ENCODE peak calls at places on chromosomes 12 and 14, in five cellular contexts. R is ascending aorta, H is pancreas, J is left ventricle myocardium inferior, S is Panc1. C is an unnamed sample. For H3K4me1, the result is how much of the 10 kb centered on the place peaks cover.

GRCh38 chr12:52007158-52007921 is 594 bp downstream of the TAMALIN start:
- DNase-seq in R (peak), S (no peak), H (peak), J (peak), C (no peak)

GRCh38 chr12:64522316-64522715 is 70.4 kb downstream of the TBK1 start:
- DNase-seq in S (no peak), R (no peak), H (no peak), J (no peak), C (no peak)

GRCh38 chr14:36315159-36315853 is 5.1 kb downstream of the MBIP start:
- DNase-seq in H (no peak), R (no peak), J (no peak), S (no peak), C (no peak)

GRCh38 chr14:106318700-106319099 is 792.3 kb downstream of the TMEM121 start:
- DNase-seq in J (no peak), S (no peak), H (no peak), R (no peak), C (no peak)

GRCh38 chr12:120584343-120585149 is 3.3 kb upstream of the POP5 start:
- DNase-seq in H (peak), S (no peak), J (peak), R (peak), C (no peak)

GRCh38 chr12:52836042-52836466 is 1.9 kb upstream of the KRT79 start:
- DNase-seq in H (no peak), J (no peak), S (no peak), R (no peak), C (no peak)

GRCh38 chr12:70645494-70646317 is 8.5 kb upstream of the PTPRB start:
- DNase-seq in R (peak), S (peak), J (peak), H (peak), C (no peak)

GRCh38 chr14:60161176-60162107 is 3.8 kb downstream of the DHRS7 start:
- DNase-seq in H (no peak), S (no peak), J (no peak), R (peak), C (no peak)

GRCh38 chr12:91818236-91819131 is 327.2 kb downstream of the BTG1 start:
- DNase-seq in S (no peak), J (no peak), R (no peak), H (no peak), C (no peak)

GRCh38 chr14:90815817-90816662 is at the start of gene TTC7B:
- DNase-seq in S (no peak), H (peak), J (peak), R (no peak), C (no peak)

GRCh38 chr12:269216-269615 is 6.6 kb upstream of the SLC6A13 start:
- DNase-seq in H (no peak), J (no peak), S (no peak), R (no peak), C (no peak)

GRCh38 chr14:73715707-73716106 is 1.5 kb upstream of the PNMA1 start:
- DNase-seq in R (no peak), S (no peak), H (no peak), J (no peak), C (no peak)

GRCh38 chr14:104876251-104876699 is 11.2 kb downstream of the CEP170B start:
- DNase-seq in J (no peak), R (no peak), S (no peak), H (no peak), C (no peak)

GRCh38 chr12:3913278-3913677 is 40.1 kb upstream of the PARP11 start:
- DNase-seq in J (no peak), H (no peak), S (no peak), R (no peak), C (no peak)

GRCh38 chr14:98298481-98299227 is 973.3 kb downstream of the BCL11B start:
- DNase-seq in H (no peak), J (no peak), R (no peak), S (no peak), C (no peak)

GRCh38 chr14:83473416-83473815 is 1939.8 kb upstream of the SEL1L start:
- DNase-seq in J (no peak), S (no peak), R (no peak), H (no peak), C (no peak)

GRCh38 chr14:89624500-89625156 is 207.6 kb upstream of the FOXN3 start:
- DNase-seq in J (no peak), S (no peak), H (no peak), R (no peak), C (no peak)

GRCh38 chr12:76201316-76201715 is 116.8 kb upstream of the NAP1L1 start:
- DNase-seq in S (no peak), H (no peak), R (no peak), J (no peak), C (no peak)

GRCh38 chr14:28681681-28682080 is 84.9 kb upstream of the FOXG1 start:
- DNase-seq in H (no peak), S (no peak), J (no peak), R (no peak), C (no peak)

GRCh38 chr14:26867171-26867757 is 269.4 kb upstream of the NOVA1 start:
- DNase-seq in H (peak), S (peak), J (no peak), R (no peak), C (no peak)

GRCh38 chr12:3362751-3363150 is 128.3 kb upstream of the PRMT8 start:
- DNase-seq in H (no peak), R (peak), J (no peak), S (no peak), C (peak)

GRCh38 chr12:43882578-43883178 is 46.8 kb downstream of the TMEM117 start:
- DNase-seq in J (no peak), S (peak), R (no peak), H (no peak), C (no peak)

GRCh38 chr14:100533647-100534485 is 53.4 kb downstream of the BEGAIN start:
- DNase-seq in S (no peak), R (peak), H (peak), J (peak), C (peak)

GRCh38 chr12:121792607-121793500 is 634 bp downstream of the RHOF start:
- DNase-seq in J (peak), H (no peak), R (no peak), S (no peak), C (no peak)

GRCh38 chr14:105855893-105856675 is 329.7 kb downstream of the TMEM121 start:
- DNase-seq in H (no peak), J (peak), R (no peak), S (no peak), C (peak)

GRCh38 chr14:70052990-70053389 is 135.8 kb downstream of the SLC8A3 start:
- DNase-seq in J (no peak), R (no peak), S (no peak), H (no peak), C (no peak)

GRCh38 chr12:79782197-79782890 is 91.6 kb upstream of the PAWR start:
- DNase-seq in R (no peak), H (no peak), S (no peak), J (no peak), C (no peak)

GRCh38 chr14:54364555-54365415 is 32.0 kb upstream of the CDKN3 start:
- DNase-seq in J (peak), R (peak), S (no peak), H (no peak), C (peak)

GRCh38 chr14:77141592-77142288 is at the start of gene ZDHHC22:
- DNase-seq in S (no peak), J (no peak), R (no peak), H (no peak), C (no peak)

GRCh38 chr12:46131729-46132128 is 137.1 kb downstream of the SLC38A1 start:
- DNase-seq in S (no peak), J (no peak), R (no peak), H (no peak), C (no peak)

GRCh38 chr12:54417712-54418440 is 1.2 kb downstream of the ITGA5 start:
- DNase-seq in J (no peak), R (no peak), H (no peak), S (no peak), C (peak)

DNA sequence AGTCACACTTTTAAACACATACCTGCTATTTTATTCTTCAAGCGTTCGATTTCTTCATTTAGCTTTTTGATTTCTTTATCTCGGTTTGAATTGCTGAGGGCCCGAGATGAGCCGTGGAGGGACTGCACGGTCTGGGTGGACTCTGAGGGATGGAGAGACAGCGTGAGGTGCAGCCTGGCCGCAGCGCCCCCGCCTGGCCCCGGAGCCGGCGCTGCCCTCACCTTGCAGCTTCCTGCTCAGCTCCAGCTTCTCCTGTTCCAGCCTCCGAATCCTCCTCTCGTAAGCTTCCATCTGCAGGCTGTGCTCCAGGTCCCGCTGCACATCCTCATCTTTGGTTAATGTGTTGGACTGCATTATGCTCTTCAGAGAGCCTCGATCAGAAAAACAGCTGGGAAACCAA is 53.2 kb downstream of the AMN start:
- DNase-seq in R (no peak), J (no peak), H (no peak), S (no peak), C (no peak)
- TF ChIP-seq CTCF in R (no peak), J (no peak), H (no peak), S (no peak), C (no peak)

GRCh38 chr14:69044296-69044695 is 65.2 kb upstream of the ACTN1 start:
- DNase-seq in H (no peak), S (no peak), J (no peak), R (no peak), C (no peak)
- H3K4me1 ChIP-seq in H (under half), S (under half), J (half or more), R (half or more), C (half or more)

GRCh38 chr14:52042371-52043037 is 26.4 kb downstream of the NID2 start:
- DNase-seq in H (no peak), R (no peak), S (no peak), J (no peak), C (no peak)

GRCh38 chr14:52043690-52044089 is 25.2 kb downstream of the NID2 start:
- DNase-seq in S (no peak), H (no peak), J (no peak), R (no peak), C (no peak)

GRCh38 chr14:52040598-52040997 is 28.3 kb downstream of the NID2 start:
- DNase-seq in H (no peak), J (no peak), R (no peak), S (no peak), C (no peak)

GRCh38 chr14:52044791-52045522 is 23.9 kb downstream of the NID2 start:
- DNase-seq in H (peak), S (peak), J (no peak), R (peak), C (no peak)

DNA sequence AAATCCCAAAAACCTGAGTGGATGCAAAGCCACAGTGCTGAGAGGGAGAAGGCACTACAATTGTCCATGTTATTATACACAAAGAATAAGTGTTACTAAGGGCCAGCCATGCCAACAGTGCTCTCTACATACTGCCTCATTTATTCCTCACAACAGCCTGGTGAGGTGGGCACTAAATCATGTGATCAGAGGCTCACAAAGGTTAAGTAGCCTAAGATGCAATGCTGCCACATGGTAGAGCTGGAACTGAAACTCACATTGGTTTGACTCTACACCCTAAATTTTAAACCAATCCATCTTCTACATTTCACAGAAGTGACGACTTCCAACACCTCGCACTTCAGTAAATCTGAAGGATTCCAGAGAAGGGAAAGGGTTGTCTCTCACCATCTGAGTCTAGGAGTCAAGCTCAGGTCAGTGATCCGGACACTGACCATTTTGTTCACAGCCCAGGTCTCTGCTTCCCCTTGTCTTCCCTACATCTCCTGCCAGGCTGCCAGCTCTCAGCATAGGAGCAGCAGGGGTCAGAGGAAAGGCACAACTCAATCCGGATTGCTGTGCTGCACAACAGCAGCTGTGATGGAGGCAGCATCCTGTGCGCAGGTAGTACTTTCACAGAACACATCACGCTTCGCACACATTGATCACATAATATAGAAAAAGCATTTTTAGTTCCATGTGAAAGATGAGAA is 29.6 kb downstream of the NID2 start:
- DNase-seq in H (no peak), S (no peak), R (no peak), J (no peak), C (no peak)
- H3K4me3 ChIP-seq in H (no peak), S (no peak), R (no peak), J (no peak), C (no peak)

GRCh38 chr14:64298773-64299172 is 4.6 kb upstream of the ESR2 start:
- DNase-seq in S (no peak), J (no peak), H (no peak), R (no peak), C (no peak)
- TF ChIP-seq CTCF in S (no peak), J (no peak), H (no peak), R (no peak), C (no peak)

GRCh38 chr14:103723176-103724081 is 7.8 kb downstream of the ZFYVE21 start:
- DNase-seq in H (no peak), R (peak), S (no peak), J (no peak), C (no peak)
- H3K4me1 ChIP-seq in H (under half), R (under half), S (under half), J (half or more), C (half or more)

GRCh38 chr12:116274552-116275375 is 2.7 kb downstream of the MED13L start:
- DNase-seq in S (no peak), J (no peak), H (no peak), R (no peak), C (no peak)
- H3K4me3 ChIP-seq in S (peak), J (peak), H (peak), R (peak), C (no peak)

GRCh38 chr12:56084958-56085543 is 5.1 kb downstream of the ERBB3 start:
- DNase-seq in J (no peak), S (no peak), R (no peak), H (no peak), C (no peak)
- TF ChIP-seq CTCF in J (no peak), S (peak), R (no peak), H (no peak), C (no peak)

DNA sequence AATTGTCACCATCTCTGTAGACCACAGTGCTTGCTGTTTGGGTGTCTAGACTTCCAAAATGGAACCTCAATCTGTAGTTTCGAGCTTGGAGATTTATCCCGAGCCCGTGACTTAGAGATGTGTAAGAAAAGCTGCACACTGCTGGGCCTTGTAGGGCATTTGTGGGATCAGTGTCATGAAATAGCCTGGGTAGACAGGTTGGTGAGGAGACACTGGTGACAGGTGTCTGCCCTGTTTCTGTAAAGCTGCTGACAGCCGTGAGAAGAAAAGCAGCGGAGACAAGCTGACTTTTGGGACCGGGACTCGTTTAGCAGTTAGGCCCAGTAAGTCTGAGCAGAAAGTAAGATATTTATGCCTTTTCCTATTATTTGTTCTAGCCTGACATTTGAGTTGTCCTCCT is 95.9 kb downstream of the DAD1 start:
- DNase-seq in R (no peak), J (no peak), S (no peak), H (no peak), C (no peak)
- H3K4me1 ChIP-seq in R (under half), J (half or more), S (under half), H (under half), C (under half)